ENCODE peak calls at places on chromosomes 3 and 15, in four cellular contexts. Q is keratinocyte, S is GM12878, E is endothelial cell of umbilical vein. H is an unnamed sample.

GRCh38 chr15:71586463-71586862 is 223.9 kb upstream of the NR2E3 start:
- DNase-seq in S (no peak), Q (no peak), E (no peak), H (no peak)

GRCh38 chr15:70248116-70249025 is 150.7 kb upstream of the TLE3 start:
- DNase-seq in S (no peak), E (no peak), Q (no peak), H (peak)

GRCh38 chr15:37585966-37586656 is 348.3 kb upstream of the TMCO5A start:
- DNase-seq in E (no peak), Q (no peak), S (no peak), H (no peak)

GRCh38 chr3:99542771-99543518 is 95.4 kb upstream of the COL8A1 start:
- DNase-seq in S (no peak), E (peak), Q (peak), H (peak)

GRCh38 chr15:51380999-51381806 is 39.7 kb downstream of the GLDN start:
- DNase-seq in E (peak), S (peak), Q (peak), H (peak)

GRCh38 chr15:72827216-72827615 is 43.7 kb upstream of the ADPGK start:
- DNase-seq in Q (no peak), E (no peak), S (no peak), H (peak)

GRCh38 chr3:142929109-142929508 is 34.4 kb downstream of the PAQR9 start:
- DNase-seq in Q (no peak), S (no peak), E (peak), H (peak)

GRCh38 chr3:69997486-69998307 is 1.8 kb upstream of the SAMMSON start:
- DNase-seq in Q (no peak), S (no peak), E (no peak), H (no peak)

GRCh38 chr3:46642971-46643370 is 30.6 kb downstream of the FAM240A start:
- DNase-seq in S (no peak), Q (no peak), E (no peak), H (no peak)

DNA sequence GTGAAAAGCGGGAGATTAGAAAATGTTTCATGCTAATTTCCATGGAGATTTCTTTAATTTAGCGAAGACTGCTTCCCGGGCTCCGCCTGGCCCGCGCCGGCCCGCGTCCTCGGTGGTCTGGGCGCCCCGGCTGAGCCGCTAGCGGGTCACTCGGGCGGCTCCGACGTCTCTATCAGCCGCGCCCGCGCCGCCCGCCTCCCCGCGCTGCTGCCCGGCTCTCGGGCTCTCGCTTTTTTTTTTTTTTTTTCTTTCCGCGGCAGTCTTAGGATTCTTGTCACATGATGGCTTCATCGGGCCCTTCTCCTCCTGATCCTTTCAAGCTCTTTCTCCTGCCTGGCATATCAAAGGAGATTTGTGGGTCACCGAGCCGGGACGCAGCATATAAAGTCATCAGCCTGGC is 617.3 kb downstream of the NR2F2 start:
- DNase-seq in S (no peak), E (peak), Q (no peak), H (no peak)
- TF ChIP-seq EZH2 in S (no peak), E (no peak), Q (peak), H (no peak)

DNA sequence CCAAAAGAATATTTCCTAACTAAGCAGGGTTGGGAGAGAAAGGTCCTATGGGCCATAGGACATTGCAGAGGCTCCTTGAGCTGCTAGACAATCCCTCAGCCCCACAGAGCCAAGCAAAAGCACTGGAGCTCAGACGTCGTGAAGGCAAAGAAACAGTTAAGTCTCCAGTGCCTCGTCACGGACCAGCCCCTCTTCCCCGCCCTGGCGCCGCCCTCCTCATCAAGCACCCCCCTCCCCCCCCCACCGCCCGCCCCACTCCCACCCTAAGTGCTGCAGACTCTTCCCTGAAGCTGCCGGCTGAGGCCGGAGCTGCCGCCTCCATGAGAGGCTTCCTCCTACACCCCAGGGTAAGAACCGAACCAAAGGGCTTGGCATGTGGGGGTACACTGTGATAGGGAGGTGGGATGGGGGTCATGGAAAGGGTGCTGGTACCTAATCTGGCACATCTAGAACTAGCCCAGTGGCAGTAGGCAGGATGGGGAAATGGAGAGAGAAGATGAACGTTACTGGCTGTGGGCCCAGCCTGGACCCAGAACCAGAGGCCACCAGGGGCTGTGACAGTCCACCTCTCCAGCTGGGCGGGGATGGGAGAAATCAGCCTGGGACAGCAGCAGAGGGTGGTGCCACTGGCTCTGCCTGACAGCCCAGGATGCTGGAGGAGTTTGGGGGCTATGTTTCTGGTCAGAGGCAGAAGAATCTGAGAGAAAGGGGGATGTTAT is at the start of gene MAP1A:
- DNase-seq in S (no peak), E (no peak), Q (no peak), H (no peak)
- H3K4me3 ChIP-seq in S (no peak), E (peak), Q (no peak), H (no peak)

GRCh38 chr15:29571728-29572454 is 250.4 kb downstream of the TJP1 start:
- DNase-seq in E (peak), Q (no peak), S (no peak), H (no peak)
- TF ChIP-seq EZH2 in E (no peak), Q (no peak), S (no peak), H (no peak)

GRCh38 chr3:71225285-71225684 is 358.2 kb downstream of the FOXP1 start:
- DNase-seq in Q (no peak), S (no peak), E (peak), H (no peak)

GRCh38 chr3:71228156-71228885 is 355.2 kb downstream of the FOXP1 start:
- DNase-seq in S (no peak), E (no peak), Q (no peak), H (no peak)

GRCh38 chr3:71225951-71226564 is 357.5 kb downstream of the FOXP1 start:
- DNase-seq in E (peak), Q (no peak), S (no peak), H (no peak)

GRCh38 chr3:71226565-71227281 is 356.8 kb downstream of the FOXP1 start:
- DNase-seq in Q (no peak), S (peak), E (no peak), H (no peak)

DNA sequence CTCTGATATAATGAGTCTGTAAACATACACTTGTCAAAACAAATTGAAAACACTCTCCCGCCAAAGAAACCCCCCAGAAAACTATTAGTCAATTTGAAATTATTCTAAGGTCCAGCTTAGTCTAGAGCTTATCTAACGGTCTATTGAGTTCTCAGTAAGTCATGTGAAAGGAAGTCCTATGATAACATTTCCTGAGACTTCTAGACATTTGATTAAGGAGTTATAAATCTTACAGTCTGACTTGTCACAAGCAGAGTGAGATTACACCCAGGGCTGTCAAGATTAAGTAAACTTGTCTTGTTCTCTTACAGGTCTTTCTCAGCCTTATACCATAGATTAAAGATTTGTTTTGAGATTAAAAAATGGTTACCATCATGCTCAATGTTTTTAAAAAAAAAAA is 356.2 kb downstream of the FOXP1 start:
- DNase-seq in Q (no peak), E (peak), S (no peak), H (no peak)
- H3K4me3 ChIP-seq in Q (no peak), E (no peak), S (peak), H (no peak)

GRCh38 chr15:60591491-60592385 is 112.8 kb upstream of the ICE2 start:
- DNase-seq in E (peak), S (no peak), Q (no peak), H (peak)
- TF ChIP-seq EZH2 in E (no peak), S (no peak), Q (no peak), H (no peak)

GRCh38 chr3:72449551-72449950 is 398.7 kb downstream of the SHQ1 start:
- DNase-seq in E (no peak), Q (no peak), S (no peak), H (no peak)

GRCh38 chr3:72447059-72447946 is 400.9 kb downstream of the SHQ1 start:
- DNase-seq in Q (no peak), S (no peak), E (peak), H (peak)

GRCh38 chr3:72448375-72448823 is 399.8 kb downstream of the SHQ1 start:
- DNase-seq in S (no peak), Q (no peak), E (no peak), H (no peak)

GRCh38 chr3:72446406-72447058 is 401.7 kb downstream of the SHQ1 start:
- DNase-seq in S (no peak), E (no peak), Q (no peak), H (peak)

DNA sequence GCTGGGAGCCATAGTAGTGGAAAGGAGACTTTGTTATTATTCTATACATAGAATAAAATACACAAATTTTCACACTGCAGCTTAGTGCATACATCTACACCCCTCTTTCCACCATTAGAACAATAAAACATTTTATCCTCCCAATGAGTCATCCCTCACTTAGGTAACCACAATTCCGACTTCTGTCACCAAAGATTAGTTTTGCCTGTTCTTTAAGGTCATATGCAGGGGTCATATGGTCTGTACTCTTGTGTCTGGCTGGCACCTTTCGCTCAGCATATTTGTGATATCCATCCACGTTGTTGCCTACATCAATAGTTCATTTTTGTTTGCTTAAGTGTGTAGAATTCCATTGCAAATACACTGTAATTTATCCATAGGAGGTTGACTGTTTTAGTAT is 399.4 kb downstream of the SHQ1 start:
- DNase-seq in E (no peak), S (no peak), Q (no peak), H (no peak)
- H3K4me3 ChIP-seq in E (no peak), S (no peak), Q (no peak), H (no peak)

H was measured in MM.1S.